ENCODE peak calls at places on chromosomes 12 and 14, in nine cellular contexts. B is heart right ventricle; R is CD8-positive, alpha-beta T cell; Q is tibial nerve; E is CD4-positive, alpha-beta memory T cell; M is lung; O is heart left ventricle; D is tibial artery; K is BE2C. X is an unnamed sample.

GRCh38 chr12:94686834-94687628 is 36.7 kb upstream of the TMCC3 start:
- DNase-seq in B (no peak), R (no peak), Q (no peak), E (no peak), M (no peak), O (no peak), D (no peak), K (no peak), X (no peak)

GRCh38 chr12:48414046-48414445 is 58.3 kb upstream of the ANP32D start:
- DNase-seq in B (no peak), R (no peak), Q (no peak), E (no peak), M (no peak), O (no peak), D (peak; percentile 41), K (no peak), X (no peak)

GRCh38 chr12:108804361-108804949 is 52.9 kb downstream of the SSH1 start:
- DNase-seq in B (peak; percentile 74), R (no peak), Q (no peak), E (no peak), M (no peak), O (peak; percentile 77), D (peak; percentile 70), K (peak; percentile 37), X (peak; percentile 62)

GRCh38 chr12:53180931-53181645 is 363 bp upstream of the CSAD start:
- DNase-seq in B (peak; percentile 83), R (peak; percentile 73), Q (no peak), E (peak; percentile 16), M (peak; percentile 70), O (peak; percentile 82), D (peak; percentile 67), K (peak; percentile 87), X (peak; percentile 93)

GRCh38 chr12:93441111-93441616 is 583 bp downstream of the UBE2N start:
- DNase-seq in B (peak; percentile 39), R (peak; percentile 20), Q (no peak), E (peak; percentile 49), M (no peak), O (peak; percentile 42), D (no peak), K (no peak), X (peak; percentile 24)

GRCh38 chr14:23727566-23728335 is 91.6 kb downstream of the DHRS2 start:
- DNase-seq in B (no peak), R (no peak), Q (no peak), E (no peak), M (no peak), O (no peak), D (no peak), K (no peak), X (peak; percentile 74)

GRCh38 chr14:61183486-61183885 is 97.7 kb downstream of the TMEM30B start:
- DNase-seq in B (no peak), R (no peak), Q (no peak), E (no peak), M (no peak), O (no peak), D (no peak), K (no peak), X (peak; percentile 99)

GRCh38 chr12:78018939-78019338 is 188.2 kb downstream of the NAV3 start:
- DNase-seq in B (no peak), R (no peak), Q (no peak), E (no peak), M (no peak), O (no peak), D (no peak), K (no peak), X (no peak)

GRCh38 chr14:23623962-23624361 is 12.2 kb upstream of the DHRS2 start:
- DNase-seq in B (no peak), R (no peak), Q (no peak), E (no peak), M (no peak), O (no peak), D (no peak), K (no peak), X (no peak)

GRCh38 chr12:67714648-67715047 is 66.1 kb downstream of the DYRK2 start:
- DNase-seq in B (no peak), R (no peak), Q (no peak), E (no peak), M (no peak), O (no peak), D (no peak), K (no peak), X (no peak)

GRCh38 chr12:123041811-123042655 is 61.6 kb downstream of the ARL6IP4 start:
- DNase-seq in B (no peak), R (no peak), Q (no peak), E (no peak), M (no peak), O (peak; percentile 26), D (no peak), K (no peak), X (no peak)

GRCh38 chr14:31449971-31450610 is 7.2 kb downstream of the DTD2 start:
- DNase-seq in B (no peak), R (no peak), Q (no peak), E (peak; percentile 12), M (no peak), O (no peak), D (no peak), K (no peak), X (peak; percentile 61)

GRCh38 chr12:128753438-128753837 is 70.3 kb downstream of the SLC15A4 start:
- DNase-seq in B (no peak), R (no peak), Q (no peak), E (no peak), M (no peak), O (no peak), D (no peak), K (no peak), X (no peak)

GRCh38 chr12:50239355-50239891 is 43.9 kb downstream of the LIMA1 start:
- DNase-seq in B (no peak), R (no peak), Q (no peak), E (no peak), M (no peak), O (no peak), D (no peak), K (no peak), X (no peak)

DNA sequence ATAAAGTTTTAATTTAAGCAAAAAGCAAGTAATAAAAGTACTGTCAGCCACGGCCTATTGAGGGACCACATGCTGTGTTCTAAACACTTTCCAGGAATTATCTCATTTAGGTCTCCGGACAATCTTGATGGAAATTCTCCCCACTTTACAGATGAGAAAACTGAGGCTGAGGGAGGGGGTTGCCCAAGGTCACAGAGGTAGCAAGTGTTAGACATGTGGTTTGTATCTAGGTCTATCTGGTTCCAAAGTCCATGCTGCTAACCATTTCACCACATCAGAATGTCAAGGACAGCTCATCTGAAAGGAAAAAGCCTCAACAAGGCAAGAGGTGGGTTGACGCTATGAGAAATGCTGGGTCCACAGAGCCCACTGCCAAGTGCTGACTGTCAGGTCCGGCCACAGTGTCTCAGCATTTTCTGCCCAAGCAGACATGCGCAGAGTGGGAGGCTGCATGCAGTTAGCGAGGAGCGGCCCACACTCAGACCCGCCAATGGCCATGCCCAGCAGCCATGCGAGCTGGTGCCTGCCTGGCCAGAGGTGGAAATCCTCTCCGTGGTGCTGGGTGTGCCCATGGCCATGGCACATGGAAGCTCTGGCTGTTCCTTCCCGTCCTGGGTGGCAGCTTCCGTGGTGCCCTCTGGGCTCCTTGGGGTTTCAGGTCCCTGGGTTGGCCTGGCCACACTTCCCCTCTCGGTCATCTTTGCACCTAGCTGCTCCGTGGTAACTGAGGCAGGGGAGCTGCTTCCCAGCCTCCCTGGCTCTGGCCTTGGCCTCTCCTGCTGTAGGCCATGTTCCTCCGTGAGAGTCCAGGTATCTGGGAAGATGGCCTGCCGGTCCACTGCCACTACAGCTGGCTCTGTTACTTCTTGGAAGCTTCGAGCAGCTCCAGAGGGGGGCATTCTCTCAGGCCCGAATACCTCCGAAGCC is 18.0 kb upstream of the RPLP0 start:
- DNase-seq in B (no peak), R (no peak), Q (no peak), E (no peak), M (no peak), O (no peak), D (no peak), K (no peak), X (no peak)
- H3K36me3 ChIP-seq in B (peaks cover 100% of the 10 kb centered on the region), R (peaks cover 73% of the 10 kb centered on the region), Q (peaks cover 31% of the 10 kb centered on the region), E (peaks cover 83% of the 10 kb centered on the region), M (peaks cover 16% of the 10 kb centered on the region), O (peaks cover 93% of the 10 kb centered on the region), D (peaks cover 68% of the 10 kb centered on the region), K (peaks cover 23% of the 10 kb centered on the region), X (peaks cover 36% of the 10 kb centered on the region)

GRCh38 chr12:113241191-113242017 is 20.1 kb downstream of the TPCN1 start:
- DNase-seq in B (no peak), R (no peak), Q (peak; percentile 48), E (no peak), M (no peak), O (no peak), D (no peak), K (no peak), X (no peak)

GRCh38 chr12:113242560-113242959 is 21.3 kb downstream of the TPCN1 start:
- DNase-seq in B (no peak), R (no peak), Q (no peak), E (no peak), M (no peak), O (no peak), D (no peak), K (no peak), X (no peak)

GRCh38 chr12:113239811-113240331 is 18.6 kb downstream of the TPCN1 start:
- DNase-seq in B (peak; percentile 59), R (no peak), Q (no peak), E (no peak), M (no peak), O (no peak), D (no peak), K (no peak), X (no peak)

GRCh38 chr12:113240395-113240794 is 19.1 kb downstream of the TPCN1 start:
- DNase-seq in B (no peak), R (no peak), Q (no peak), E (no peak), M (no peak), O (no peak), D (no peak), K (no peak), X (no peak)

GRCh38 chr12:113242018-113242418 is 20.8 kb downstream of the TPCN1 start:
- DNase-seq in B (no peak), R (no peak), Q (no peak), E (no peak), M (peak; percentile 79), O (no peak), D (no peak), K (no peak), X (no peak)
- H3K36me3 ChIP-seq in B (peaks cover 39% of the 10 kb centered on the region), R (no peaks in the 10 kb centered on the region), Q (no peaks in the 10 kb centered on the region), E (peaks cover 30% of the 10 kb centered on the region), M (no peaks in the 10 kb centered on the region), O (peaks cover 5% of the 10 kb centered on the region), D (no peaks in the 10 kb centered on the region), K (peaks cover 3% of the 10 kb centered on the region), X (no peaks in the 10 kb centered on the region)

GRCh38 chr14:105460616-105461015 is 14.0 kb upstream of the CRIP2 start:
- DNase-seq in B (no peak), R (no peak), Q (no peak), E (no peak), M (no peak), O (no peak), D (no peak), K (no peak), X (no peak)
- H3K36me3 ChIP-seq in B (peaks cover 87% of the 10 kb centered on the region), R (peaks cover 5% of the 10 kb centered on the region), Q (peaks cover 7% of the 10 kb centered on the region), E (peaks cover 9% of the 10 kb centered on the region), M (peaks cover 2% of the 10 kb centered on the region), O (peaks cover 73% of the 10 kb centered on the region), D (peaks cover 35% of the 10 kb centered on the region), K (peaks cover 81% of the 10 kb centered on the region), X (peaks cover 63% of the 10 kb centered on the region)

DNA sequence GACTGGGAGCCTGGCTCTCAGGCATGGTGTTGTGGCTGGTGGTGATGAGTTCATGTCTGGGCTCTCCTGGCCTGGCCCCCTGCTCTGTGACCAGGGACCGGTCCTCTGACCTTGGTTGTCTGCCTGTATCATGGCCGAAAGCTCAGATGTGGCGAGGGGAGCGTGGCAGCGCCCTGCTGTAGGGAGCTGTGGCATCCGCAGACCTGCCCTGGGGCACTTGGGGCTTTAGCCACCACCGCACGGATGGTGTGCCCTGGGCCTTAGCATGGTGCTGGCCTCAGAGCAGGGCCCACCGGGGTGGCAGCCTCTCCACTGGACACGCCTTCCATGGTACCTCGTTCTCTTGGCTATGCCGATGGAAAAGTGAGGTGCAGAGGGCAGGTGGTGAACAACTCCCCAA is 16.8 kb downstream of the ULK1 start:
- DNase-seq in B (no peak), R (no peak), Q (no peak), E (no peak), M (no peak), O (no peak), D (no peak), K (peak; percentile 17), X (no peak)
- H3K36me3 ChIP-seq in B (peaks cover 100% of the 10 kb centered on the region), R (peaks cover 5% of the 10 kb centered on the region), Q (peaks cover 38% of the 10 kb centered on the region), E (peaks cover 36% of the 10 kb centered on the region), M (peaks cover 6% of the 10 kb centered on the region), O (peaks cover 90% of the 10 kb centered on the region), D (peaks cover 74% of the 10 kb centered on the region), K (peaks cover 6% of the 10 kb centered on the region), X (peaks cover 59% of the 10 kb centered on the region)

X was measured in A673.